ENCODE peak calls at places on chromosomes 16 and 17, in eight cellular contexts. S is T-helper 1 cell, Y is prostate gland, M is transverse colon, G is NAMALWA, L is colonic mucosa, A is naive B cell, N is AG04450. I is an unnamed sample.

GRCh38 chr17:77516902-77517301 is 376.1 kb downstream of the SEC14L1 start:
- DNase-seq in S (no peak), Y (no peak), M (no peak), G (no peak), L (no peak), A (no peak), N (no peak), I (no peak)

GRCh38 chr16:86283944-86284343 is 226.4 kb upstream of the FOXF1 start:
- DNase-seq in S (no peak), Y (no peak), M (no peak), G (no peak), L (peak; percentile 6), A (no peak), N (no peak), I (no peak)

GRCh38 chr16:47778106-47778803 is 317.1 kb downstream of the PHKB start:
- DNase-seq in S (no peak), Y (no peak), M (no peak), G (no peak), L (no peak), A (no peak), N (no peak), I (no peak)

GRCh38 chr16:8619671-8620370 is 1.7 kb upstream of the METTL22 start:
- DNase-seq in S (no peak), Y (no peak), M (no peak), G (no peak), L (no peak), A (no peak), N (no peak), I (no peak)

GRCh38 chr17:17414316-17414937 is 62.4 kb upstream of the MED9 start:
- DNase-seq in S (no peak), Y (no peak), M (no peak), G (no peak), L (no peak), A (no peak), N (no peak), I (no peak)

GRCh38 chr16:82671743-82672142 is 45.0 kb downstream of the CDH13 start:
- DNase-seq in S (no peak), Y (no peak), M (peak; percentile 17), G (peak; percentile 18), L (no peak), A (no peak), N (no peak), I (no peak)

GRCh38 chr16:69771651-69771967 is 9.5 kb downstream of the WWP2 start:
- DNase-seq in S (no peak), Y (no peak), M (no peak), G (no peak), L (no peak), A (no peak), N (no peak), I (no peak)

GRCh38 chr17:17151055-17151454 is 55.1 kb downstream of the PLD6 start:
- DNase-seq in S (no peak), Y (no peak), M (no peak), G (no peak), L (no peak), A (no peak), N (peak; percentile 29), I (no peak)

GRCh38 chr17:14664511-14664910 is 363.6 kb downstream of the HS3ST3B1 start:
- DNase-seq in S (no peak), Y (no peak), M (no peak), G (no peak), L (no peak), A (no peak), N (no peak), I (no peak)

GRCh38 chr17:4548721-4549531 is 6.3 kb downstream of the MYBBP1A start:
- DNase-seq in S (no peak), Y (no peak), M (no peak), G (no peak), L (no peak), A (no peak), N (no peak), I (no peak)

GRCh38 chr16:4935231-4935855 is 1.6 kb downstream of the PPL start:
- DNase-seq in S (no peak), Y (peak; percentile 91), M (peak; percentile 65), G (no peak), L (peak; percentile 70), A (no peak), N (no peak), I (no peak)

GRCh38 chr17:41811549-41812175 is at the start of gene P3H4:
- DNase-seq in S (peak; percentile 58), Y (peak; percentile 79), M (peak; percentile 87), G (peak; percentile 72), L (peak; percentile 86), A (peak; percentile 72), N (no peak), I (peak; percentile 63)

GRCh38 chr17:48541036-48541573 is 3.8 kb downstream of the HOXB2 start:
- DNase-seq in S (no peak), Y (no peak), M (no peak), G (no peak), L (no peak), A (no peak), N (no peak), I (no peak)

GRCh38 chr17:66348605-66349165 is 46.3 kb downstream of the PRKCA start:
- DNase-seq in S (no peak), Y (peak; percentile 14), M (peak; percentile 61), G (no peak), L (peak; percentile 79), A (no peak), N (peak; percentile 62), I (no peak)

GRCh38 chr17:67050066-67050465 is 5.7 kb downstream of the CACNG1 start:
- DNase-seq in S (no peak), Y (no peak), M (no peak), G (no peak), L (no peak), A (no peak), N (no peak), I (no peak)

GRCh38 chr17:68057531-68057952 is 22.0 kb downstream of the KPNA2 start:
- DNase-seq in S (no peak), Y (no peak), M (peak; percentile 35), G (peak; percentile 66), L (peak; percentile 46), A (peak; percentile 23), N (no peak), I (peak; percentile 11)

GRCh38 chr16:49564577-49565224 is 191.1 kb downstream of the C16orf78 start:
- DNase-seq in S (no peak), Y (no peak), M (no peak), G (no peak), L (no peak), A (no peak), N (no peak), I (no peak)

GRCh38 chr16:85524630-85525463 is 88.3 kb upstream of the GSE1 start:
- DNase-seq in S (no peak), Y (no peak), M (no peak), G (no peak), L (no peak), A (peak; percentile 13), N (no peak), I (no peak)

GRCh38 chr17:10772425-10773380 is 31.2 kb downstream of the TMEM238L start:
- DNase-seq in S (no peak), Y (peak; percentile 29), M (peak; percentile 87), G (peak; percentile 55), L (peak; percentile 97), A (no peak), N (no peak), I (no peak)

GRCh38 chr17:66474258-66474657 is 171.8 kb downstream of the PRKCA start:
- DNase-seq in S (no peak), Y (no peak), M (no peak), G (no peak), L (no peak), A (no peak), N (no peak), I (no peak)

GRCh38 chr17:50060951-50061712 is 5.2 kb downstream of the ITGA3 start:
- DNase-seq in S (no peak), Y (peak; percentile 70), M (peak; percentile 73), G (no peak), L (peak; percentile 68), A (no peak), N (no peak), I (no peak)

GRCh38 chr17:74569392-74570003 is 2.2 kb upstream of the CD300H start:
- DNase-seq in S (no peak), Y (no peak), M (peak; percentile 14), G (peak; percentile 5), L (peak; percentile 32), A (no peak), N (peak; percentile 36), I (no peak)

GRCh38 chr16:77897038-77897437 is 108.7 kb downstream of the VAT1L start:
- DNase-seq in S (no peak), Y (no peak), M (no peak), G (no peak), L (no peak), A (no peak), N (no peak), I (no peak)

GRCh38 chr16:64240586-64240985 is 881.3 kb downstream of the CDH11 start:
- DNase-seq in S (no peak), Y (no peak), M (no peak), G (no peak), L (no peak), A (no peak), N (no peak), I (no peak)

GRCh38 chr16:87002717-87003413 is 314.3 kb downstream of the C16orf95 start:
- DNase-seq in S (no peak), Y (no peak), M (no peak), G (no peak), L (no peak), A (no peak), N (no peak), I (no peak)

GRCh38 chr17:81295678-81296381 is 723 bp upstream of the SLC38A10 start:
- DNase-seq in S (peak; percentile 52), Y (peak; percentile 81), M (peak; percentile 83), G (peak; percentile 90), L (peak; percentile 80), A (peak; percentile 62), N (no peak), I (peak; percentile 34)

GRCh38 chr16:24838554-24839266 is 7.1 kb upstream of the SLC5A11 start:
- DNase-seq in S (no peak), Y (no peak), M (peak; percentile 26), G (no peak), L (peak; percentile 25), A (no peak), N (no peak), I (no peak)

I was measured in activated T-helper 9 cell treated with anti-CD3 and anti-CD28 coated beads, Interleukin-2, amount 50 U/mL, for 16 hours.